ENCODE peak calls at places on chromosomes 7 and 10, in four cellular contexts. H is epithelial cell of esophagus; G is cardiac muscle cell; M is naive thymus-derived CD8-positive, alpha-beta T cell. Y is an unnamed sample.
A peak's percentile ranks its signal among the peaks of the same experiment; 100 is the strongest.

GRCh38 chr10:49143249-49143648 is 9.4 kb upstream of the FAM170B start:
- DNase-seq in M (no peak), G (no peak), H (peak; percentile 13), Y (no peak)

GRCh38 chr7:100865971-100866720 is 1.0 kb upstream of the TRIP6 start:
- DNase-seq in H (peak; percentile 71), M (peak; percentile 60), G (no peak), Y (peak; percentile 63)

GRCh38 chr7:142097571-142097970 is 13.9 kb upstream of the MGAM2 start:
- DNase-seq in G (no peak), H (no peak), M (no peak), Y (no peak)

GRCh38 chr7:2063562-2064360 is 169.0 kb downstream of the MAD1L1 start:
- DNase-seq in G (no peak), M (no peak), H (peak; percentile 50), Y (peak; percentile 75)

GRCh38 chr7:151388007-151388297 is 21.9 kb downstream of the WDR86 start:
- DNase-seq in G (no peak), M (no peak), H (no peak), Y (no peak)

GRCh38 chr7:12294701-12295100 is 83.6 kb downstream of the TMEM106B start:
- DNase-seq in H (no peak), G (no peak), M (no peak), Y (no peak)

GRCh38 chr7:36299223-36299760 is 90.4 kb upstream of the ANLN start:
- DNase-seq in G (no peak), M (no peak), H (no peak), Y (no peak)

GRCh38 chr10:44990965-44991364 is 9.8 kb upstream of the ZNF22 start:
- DNase-seq in G (no peak), M (no peak), H (no peak), Y (no peak)

GRCh38 chr10:13822475-13822874 is 235.7 kb downstream of the PRPF18 start:
- DNase-seq in M (no peak), H (no peak), G (no peak), Y (no peak)

GRCh38 chr7:52507546-52507945 is 527.9 kb upstream of the POM121L12 start:
- DNase-seq in G (no peak), M (no peak), H (no peak), Y (no peak)

GRCh38 chr7:6636741-6637543 is at the start of gene ZNF316:
- DNase-seq in H (peak; percentile 47), G (peak; percentile 56), M (peak; percentile 21), Y (peak; percentile 99)

GRCh38 chr10:21379143-21379542 is 146.3 kb downstream of the SKIDA1 start:
- DNase-seq in H (no peak), M (no peak), G (no peak), Y (no peak)